ENCODE peak calls at places on chromosomes 11 and 22, in five cellular contexts. H is spleen, B is gastrocnemius medialis, R is lower leg skin, K is A549. G is an unnamed sample.

GRCh38 chr22:23565288-23565941 is 14.7 kb downstream of the IGLL1 start:
- DNase-seq in B (no peak), R (no peak), K (no peak), H (peak), G (no peak)

GRCh38 chr11:42112896-42113295 is 653.4 kb upstream of the LRRC4C start:
- DNase-seq in H (no peak), K (no peak), B (no peak), R (no peak), G (no peak)

GRCh38 chr11:61854966-61855714 is 27.0 kb downstream of the FADS2 start:
- DNase-seq in B (no peak), H (peak), R (no peak), K (no peak), G (no peak)

GRCh38 chr22:18104566-18104965 is 6.0 kb upstream of the TUBA8 start:
- DNase-seq in R (no peak), B (no peak), K (no peak), H (peak), G (no peak)

GRCh38 chr11:128326791-128327190 is 260.6 kb downstream of the ETS1 start:
- DNase-seq in H (no peak), R (no peak), K (no peak), B (no peak), G (no peak)

GRCh38 chr11:123195182-123196059 is at the start of gene CLMP:
- DNase-seq in R (peak), H (no peak), B (no peak), K (peak), G (peak)

GRCh38 chr11:16605440-16605970 is 132.9 kb upstream of the C11orf58 start:
- DNase-seq in R (peak), B (peak), H (peak), K (no peak), G (peak)

GRCh38 chr11:20031155-20032001 is 128.9 kb downstream of the DBX1 start:
- DNase-seq in R (no peak), B (no peak), K (no peak), H (no peak), G (no peak)

GRCh38 chr22:20259336-20259705 is 8.8 kb downstream of the RTN4R start:
- DNase-seq in B (no peak), H (no peak), K (no peak), R (no peak), G (no peak)

GRCh38 chr11:6351782-6352181 is 31.5 kb upstream of the CAVIN3 start:
- DNase-seq in H (no peak), K (no peak), B (no peak), R (no peak), G (no peak)

GRCh38 chr22:37260939-37261338 is 16.9 kb upstream of the RAC2 start:
- DNase-seq in R (no peak), B (no peak), H (peak), K (peak), G (peak)

GRCh38 chr11:110141812-110142211 is 48.6 kb downstream of the ZC3H12C start:
- DNase-seq in B (no peak), H (no peak), R (no peak), K (no peak), G (no peak)

GRCh38 chr11:61489833-61490585 is 18.5 kb upstream of the LRRC10B start:
- DNase-seq in H (no peak), R (no peak), K (no peak), B (no peak), G (no peak)

GRCh38 chr11:128467610-128468041 is 119.7 kb downstream of the ETS1 start:
- DNase-seq in H (no peak), B (peak), R (peak), K (peak), G (no peak)

GRCh38 chr11:20668844-20669832 is at the start of gene NELL1:
- DNase-seq in B (no peak), R (no peak), H (no peak), K (no peak), G (no peak)

GRCh38 chr22:44347549-44347948 is 34.8 kb upstream of the SHISAL1 start:
- DNase-seq in R (no peak), K (no peak), H (no peak), B (no peak), G (no peak)

GRCh38 chr11:108818971-108819370 is 154.1 kb downstream of the DDX10 start:
- DNase-seq in H (no peak), B (no peak), K (no peak), R (no peak), G (no peak)

GRCh38 chr11:69245041-69245440 is 48.9 kb upstream of the MYEOV start:
- DNase-seq in R (peak), H (no peak), K (no peak), B (no peak), G (no peak)

GRCh38 chr22:26169312-26170111 is at the start of gene SEZ6L:
- DNase-seq in H (peak), R (no peak), B (no peak), K (no peak), G (no peak)

GRCh38 chr11:315051-315481 is 1.2 kb downstream of the IFITM1 start:
- DNase-seq in B (no peak), R (no peak), H (peak), K (no peak), G (no peak)

GRCh38 chr11:107591446-107592236 is 694 bp downstream of the ELMOD1 start:
- DNase-seq in K (peak), H (no peak), B (peak), R (no peak), G (no peak)

GRCh38 chr11:86446163-86446923 is 71.7 kb downstream of the CCDC81 start:
- DNase-seq in R (no peak), B (no peak), K (no peak), H (no peak), G (no peak)

GRCh38 chr11:95192717-95193116 is 38.3 kb downstream of the SESN3 start:
- DNase-seq in B (no peak), H (no peak), R (no peak), K (no peak), G (no peak)

GRCh38 chr11:115215694-115216615 is 288.3 kb downstream of the CADM1 start:
- DNase-seq in R (no peak), B (no peak), K (peak), H (no peak), G (no peak)

GRCh38 chr11:126518996-126519351 is 163.5 kb downstream of the ST3GAL4 start:
- DNase-seq in R (no peak), H (peak), B (no peak), K (no peak), G (no peak)

GRCh38 chr11:952406-953385 is 27.0 kb downstream of the AP2A2 start:
- DNase-seq in R (no peak), K (peak), B (no peak), H (no peak), G (no peak)

GRCh38 chr22:17712441-17712840 is 61.8 kb downstream of the BID start:
- DNase-seq in H (no peak), B (no peak), K (no peak), R (no peak), G (no peak)

GRCh38 chr22:43088979-43089717 is at the start of gene TTLL1:
- DNase-seq in R (peak), B (peak), H (peak), K (peak), G (peak)
- TF ChIP-seq POLR2A in R (no peak), B (no peak), H (no peak), K (peak), G (no peak)

GRCh38 chr11:66971483-66971882 is 3.6 kb upstream of the C11orf86 start:
- DNase-seq in K (no peak), R (no peak), H (no peak), B (no peak), G (no peak)
- H3K4me3 ChIP-seq in K (no peak), R (no peak), H (no peak), B (no peak), G (no peak)

GRCh38 chr22:45548991-45549736 is 46.5 kb downstream of the FBLN1 start:
- DNase-seq in H (no peak), K (peak), R (peak), B (peak), G (no peak)
- TF ChIP-seq CTCF in H (no peak), K (peak), R (no peak), B (no peak), G (no peak)

DNA sequence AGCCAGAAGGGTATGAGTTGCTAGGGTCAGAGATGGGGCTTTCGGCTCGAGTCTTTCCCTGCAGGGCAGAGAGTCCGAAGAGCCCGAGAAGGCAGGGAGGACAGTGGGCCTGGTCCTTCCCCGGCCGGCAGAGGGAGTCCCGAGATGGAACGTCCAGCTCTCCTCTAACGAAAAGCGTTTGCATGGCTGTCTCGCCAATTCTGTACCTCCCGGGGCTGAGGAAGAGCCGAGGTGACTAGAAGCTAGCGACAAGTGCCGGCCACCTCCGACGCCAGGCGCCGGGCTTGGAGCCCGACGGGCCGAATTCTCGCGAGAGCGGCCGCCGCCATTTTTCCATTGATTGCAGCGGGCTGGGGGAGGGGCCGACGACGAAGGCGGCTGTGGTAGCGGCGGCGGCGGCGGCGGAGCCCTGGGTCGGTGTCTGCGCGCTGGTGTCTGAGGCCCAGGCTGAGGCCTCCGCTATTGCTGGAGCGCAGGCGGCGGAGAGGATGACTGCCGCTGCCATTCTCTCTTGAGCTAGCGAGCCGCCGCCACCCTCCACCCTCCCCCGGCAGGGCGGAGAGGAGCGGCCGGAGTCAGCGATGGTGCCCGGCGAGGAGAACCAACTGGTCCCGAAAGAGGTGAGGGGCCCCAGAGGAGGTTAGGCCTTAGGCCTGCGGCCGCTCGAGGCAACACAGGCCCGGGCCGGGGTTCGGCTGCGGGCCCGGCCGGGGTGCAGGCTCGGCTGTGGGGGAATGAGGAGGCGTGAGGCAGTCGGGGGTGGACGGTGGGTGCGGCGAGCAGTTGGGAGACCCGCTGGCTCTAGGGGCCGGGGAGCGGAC is at the start of gene USP47:
- DNase-seq in R (peak), B (peak), H (peak), K (peak), G (peak)
- TF ChIP-seq POLR2A in R (peak), B (peak), H (peak), K (peak), G (peak)

G was measured in tibial nerve.